ENCODE peak calls at places on chromosomes 5 and 9, in ten cellular contexts. W is fibroblast of the aortic adventitia, O is psoas muscle, M is breast epithelium, Q is choroid plexus epithelial cell, P is hepatocyte, S is neural progenitor cell, J is cardiac muscle cell, B is coronary artery, E is AG04450. U is an unnamed sample.
A peak's percentile ranks its signal among the peaks of the same experiment; 100 is the strongest.

GRCh38 chr5:68216737-68217231 is 1.2 kb downstream of the PIK3R1 start:
- DNase-seq in E (no peak), O (no peak), P (no peak), M (no peak), W (peak; percentile 46), J (no peak), B (no peak), Q (peak; percentile 53), S (peak; percentile 57), U (no peak)

GRCh38 chr9:135805422-135806022 is 101.8 kb downstream of the CAMSAP1 start:
- DNase-seq in B (no peak), P (no peak), M (no peak), Q (no peak), W (no peak), S (no peak), O (no peak), E (no peak), J (no peak), U (peak; percentile 58)

GRCh38 chr5:174719211-174719610 is 5.2 kb upstream of the MSX2 start:
- DNase-seq in Q (no peak), M (no peak), O (no peak), P (no peak), W (no peak), E (no peak), B (no peak), J (no peak), S (no peak), U (no peak)

GRCh38 chr5:96692436-96692835 is 30.3 kb downstream of the CAST start:
- DNase-seq in Q (peak; percentile 79), S (no peak), P (no peak), B (no peak), E (no peak), W (peak; percentile 31), O (no peak), M (no peak), J (no peak), U (no peak)

GRCh38 chr5:175129619-175130018 is 314.4 kb downstream of the DRD1 start:
- DNase-seq in Q (no peak), J (no peak), M (no peak), P (no peak), O (no peak), S (no peak), W (no peak), B (no peak), E (no peak), U (no peak)

GRCh38 chr9:89179920-89180667 is 1.5 kb upstream of the SHC3 start:
- DNase-seq in Q (peak; percentile 98), S (peak; percentile 95), W (peak; percentile 97), E (peak; percentile 92), B (peak; percentile 89), J (peak; percentile 80), O (peak; percentile 89), P (peak; percentile 95), M (peak; percentile 82), U (peak; percentile 83)

GRCh38 chr9:19701274-19701673 is 87.6 kb downstream of the SLC24A2 start:
- DNase-seq in S (no peak), E (no peak), M (no peak), O (no peak), B (no peak), Q (no peak), P (no peak), J (no peak), W (no peak), U (no peak)

GRCh38 chr5:43007911-43008368 is 32.2 kb downstream of the ANXA2R start:
- DNase-seq in Q (peak; percentile 90), J (peak; percentile 75), M (no peak), S (peak; percentile 85), P (peak; percentile 84), W (peak; percentile 81), B (peak; percentile 86), O (peak; percentile 69), E (no peak), U (peak; percentile 94)

GRCh38 chr5:952597-953271 is 55.9 kb upstream of the NKD2 start:
- DNase-seq in M (no peak), S (no peak), Q (no peak), E (no peak), O (no peak), B (no peak), J (peak; percentile 17), W (no peak), P (no peak), U (peak; percentile 59)

GRCh38 chr5:88769165-88769564 is 113.8 kb downstream of the MEF2C start:
- DNase-seq in S (no peak), W (peak; percentile 100), B (no peak), Q (no peak), E (no peak), O (no peak), J (no peak), M (no peak), P (no peak), U (no peak)

GRCh38 chr9:27471789-27472585 is 52.1 kb upstream of the IFNK start:
- DNase-seq in P (no peak), Q (peak; percentile 22), O (peak; percentile 34), J (no peak), S (no peak), W (peak; percentile 4), B (no peak), E (no peak), M (peak; percentile 55), U (no peak)

GRCh38 chr9:127188396-127188795 is 66.0 kb upstream of the ANGPTL2 start:
- DNase-seq in B (no peak), E (no peak), P (no peak), Q (no peak), M (no peak), O (no peak), W (no peak), S (no peak), J (no peak), U (peak; percentile 14)

GRCh38 chr5:141878186-141878770 is at the start of gene PCDH1:
- DNase-seq in Q (peak; percentile 36), O (no peak), B (peak; percentile 76), J (peak; percentile 74), M (peak; percentile 41), S (peak; percentile 84), E (no peak), P (peak; percentile 72), W (no peak), U (peak; percentile 82)

GRCh38 chr5:173051746-173052145 is 4.4 kb upstream of the CREBRF start:
- DNase-seq in P (no peak), S (no peak), M (no peak), Q (peak; percentile 65), J (no peak), O (no peak), E (no peak), W (peak; percentile 45), B (no peak), U (no peak)

DNA sequence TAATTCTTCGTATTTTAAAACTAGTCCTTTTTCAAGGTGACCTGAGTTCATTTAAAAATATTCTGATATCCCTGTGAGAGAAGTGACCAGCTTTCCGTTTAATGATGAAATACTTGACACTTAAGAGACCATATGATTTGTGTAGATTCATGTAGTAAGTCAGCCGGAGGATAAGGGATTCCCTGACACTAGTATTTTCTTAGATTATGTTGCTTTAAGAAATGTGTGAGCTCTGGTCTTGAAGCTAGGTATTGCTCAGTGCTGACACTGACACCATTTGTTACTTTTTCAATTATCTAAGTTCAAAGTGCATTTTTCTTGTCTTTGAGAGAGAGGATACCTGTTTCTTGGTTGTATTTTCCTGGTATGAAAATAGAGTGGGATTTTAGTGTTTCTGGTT is 4.2 kb downstream of the NIPBL start:
- DNase-seq in O (no peak), S (no peak), E (no peak), Q (peak; percentile 12), W (no peak), B (no peak), P (no peak), M (no peak), J (no peak), U (no peak)
- H3K4me3 ChIP-seq in O (peak overlapping the region; percentile 28), S (peak overlapping the region; percentile 95), E (no peak overlapping the region), Q (no peak overlapping the region), W (no peak overlapping the region), B (peak overlapping the region; percentile 4), P (no peak overlapping the region), M (no peak overlapping the region), J (peak overlapping the region; percentile 89), U (no peak overlapping the region)

DNA sequence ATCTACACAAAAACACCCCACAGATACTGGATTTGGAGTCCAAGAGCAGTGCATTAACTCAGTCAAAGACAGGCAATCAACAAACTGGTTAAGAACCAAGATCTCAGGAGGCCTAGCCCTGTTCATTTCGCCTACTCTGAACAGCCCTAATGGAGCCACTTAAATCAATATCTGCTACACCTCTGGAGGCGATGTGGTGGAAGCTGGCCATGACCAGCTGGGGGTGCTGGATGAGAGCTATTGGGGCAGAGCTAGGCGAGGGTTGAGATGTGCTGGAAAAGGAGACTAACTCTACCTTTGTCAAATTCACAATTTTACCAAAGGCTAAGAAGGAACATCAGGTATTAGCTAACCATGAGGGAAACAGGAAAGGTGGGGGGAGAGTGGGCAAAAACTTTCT is 23.3 kb upstream of the ARSB start:
- DNase-seq in B (no peak), P (no peak), M (no peak), W (no peak), Q (no peak), S (no peak), E (no peak), O (no peak), J (no peak), U (no peak)
- TF ChIP-seq CTCF in B (no peak), P (no peak), M (no peak), W (no peak), Q (no peak), S (no peak), E (no peak), O (no peak), J (no peak), U (no peak)

GRCh38 chr9:133276001-133276884 is 1.2 kb upstream of the ABO start:
- DNase-seq in P (no peak), J (no peak), Q (no peak), O (no peak), W (no peak), S (no peak), B (no peak), E (no peak), M (no peak), U (no peak)

GRCh38 chr9:133274236-133275104 is 531 bp downstream of the ABO start:
- DNase-seq in Q (no peak), P (no peak), W (no peak), M (no peak), S (no peak), J (no peak), O (no peak), B (no peak), E (no peak), U (no peak)

GRCh38 chr9:133273819-133274218 is 1.2 kb downstream of the ABO start:
- DNase-seq in M (no peak), W (no peak), P (no peak), S (no peak), B (no peak), J (no peak), Q (no peak), E (no peak), O (no peak), U (no peak)

GRCh38 chr9:133276923-133277322 is 1.9 kb upstream of the ABO start:
- DNase-seq in E (no peak), O (no peak), Q (no peak), P (no peak), B (no peak), J (no peak), W (no peak), M (no peak), S (no peak), U (no peak)

GRCh38 chr9:133275105-133276000 is at the start of gene ABO:
- DNase-seq in B (no peak), P (peak; percentile 71), W (no peak), E (no peak), O (no peak), M (no peak), J (peak; percentile 30), S (peak; percentile 61), Q (no peak), U (no peak)
- H3K4me3 ChIP-seq in B (peak within 1 kb of the TSS; percentile 58), P (peak within 1 kb of the TSS; percentile 75), W (no peak within 1 kb of the TSS), E (no peak within 1 kb of the TSS), O (peak within 1 kb of the TSS; percentile 60), M (peak within 1 kb of the TSS; percentile 45), J (peak within 1 kb of the TSS; percentile 24), S (peak within 1 kb of the TSS; percentile 60), Q (no peak within 1 kb of the TSS), U (peak within 1 kb of the TSS; percentile 36)

GRCh38 chr5:136086776-136087566 is 45.7 kb upstream of the SMAD5 start:
- DNase-seq in M (no peak), S (no peak), Q (no peak), E (no peak), P (no peak), W (peak; percentile 54), B (no peak), J (no peak), O (no peak), U (no peak)
- TF ChIP-seq CTCF in M (no peak), S (no peak), Q (no peak), E (no peak), P (no peak), W (no peak), B (no peak), J (no peak), O (no peak), U (no peak)